ENCODE peak calls at places on chromosome 13, in six cellular contexts. P is lower lobe of right lung; I is left lung; X is mesendoderm; A is CD4-positive, CD25-positive, alpha-beta regulatory T cell; F is adrenal gland. Z is an unnamed sample.

GRCh38 chr13:26923824-26924605 is 163.4 kb upstream of the GPR12 start:
- DNase-seq in P (no peak), I (no peak), X (no peak), A (no peak), F (peak; percentile 19), Z (no peak)

GRCh38 chr13:35228536-35228935 is 248.0 kb downstream of the MAB21L1 start:
- DNase-seq in P (no peak), I (no peak), X (no peak), A (no peak), F (no peak), Z (no peak)

GRCh38 chr13:41019027-41019487 is at the start of gene ELF1:
- DNase-seq in P (peak; percentile 62), I (no peak), X (peak; percentile 76), A (peak; percentile 57), F (no peak), Z (no peak)

GRCh38 chr13:31192306-31192705 is 7.5 kb upstream of the B3GLCT start:
- DNase-seq in P (no peak), I (no peak), X (no peak), A (no peak), F (no peak), Z (no peak)

GRCh38 chr13:73210218-73210883 is 151.5 kb downstream of the KLF5 start:
- DNase-seq in P (no peak), I (no peak), X (no peak), A (no peak), F (no peak), Z (no peak)

GRCh38 chr13:59230484-59231264 is 933.1 kb downstream of the DIAPH3 start:
- DNase-seq in P (no peak), I (no peak), X (peak; percentile 92), A (no peak), F (no peak), Z (no peak)

GRCh38 chr13:105598551-105598950 is 936.9 kb downstream of the EFNB2 start:
- DNase-seq in P (no peak), I (no peak), X (no peak), A (no peak), F (no peak), Z (no peak)

GRCh38 chr13:98977568-98978270 is at the start of gene DOCK9:
- DNase-seq in P (peak; percentile 60), I (peak; percentile 74), X (peak; percentile 57), A (no peak), F (no peak), Z (peak; percentile 26)

GRCh38 chr13:40492511-40492910 is 173.9 kb downstream of the FOXO1 start:
- DNase-seq in P (no peak), I (no peak), X (no peak), A (no peak), F (no peak), Z (no peak)

GRCh38 chr13:71871844-71872243 is 4.8 kb upstream of the DACH1 start:
- DNase-seq in P (no peak), I (no peak), X (no peak), A (no peak), F (no peak), Z (no peak)

GRCh38 chr13:97986841-97987240 is 33.4 kb downstream of the IPO5 start:
- DNase-seq in P (no peak), I (no peak), X (no peak), A (no peak), F (no peak), Z (no peak)

GRCh38 chr13:45055198-45055901 is 65.0 kb upstream of the GTF2F2 start:
- DNase-seq in P (no peak), I (no peak), X (no peak), A (no peak), F (no peak), Z (no peak)

GRCh38 chr13:111902726-111903125 is 164.2 kb upstream of the SOX1 start:
- DNase-seq in P (no peak), I (no peak), X (no peak), A (no peak), F (peak; percentile 1), Z (no peak)

GRCh38 chr13:99525967-99526366 is 24.7 kb downstream of the TM9SF2 start:
- DNase-seq in P (no peak), I (no peak), X (peak; percentile 22), A (no peak), F (no peak), Z (no peak)

GRCh38 chr13:36789061-36789460 is 30.0 kb upstream of the RFXAP start:
- DNase-seq in P (no peak), I (no peak), X (no peak), A (no peak), F (no peak), Z (no peak)

GRCh38 chr13:112071902-112072530 is 5.1 kb downstream of the SOX1 start:
- DNase-seq in P (no peak), I (no peak), X (no peak), A (no peak), F (no peak), Z (no peak)

GRCh38 chr13:86725105-86725504 is 925.9 kb upstream of the SLITRK6 start:
- DNase-seq in P (no peak), I (no peak), X (peak; percentile 56), A (no peak), F (no peak), Z (no peak)

GRCh38 chr13:60164490-60164889 is 762 bp upstream of the DIAPH3 start:
- DNase-seq in P (no peak), I (no peak), X (peak; percentile 74), A (no peak), F (no peak), Z (no peak)

GRCh38 chr13:112655898-112656297 is 33.9 kb upstream of the ATP11A start:
- DNase-seq in P (no peak), I (no peak), X (no peak), A (no peak), F (no peak), Z (no peak)

GRCh38 chr13:21053231-21053630 is 8.2 kb downstream of the LATS2 start:
- DNase-seq in P (no peak), I (no peak), X (no peak), A (no peak), F (no peak), Z (no peak)

GRCh38 chr13:21055511-21056045 is 5.8 kb downstream of the LATS2 start:
- DNase-seq in P (no peak), I (no peak), X (no peak), A (no peak), F (no peak), Z (no peak)

GRCh38 chr13:21055016-21055415 is 6.4 kb downstream of the LATS2 start:
- DNase-seq in P (no peak), I (no peak), X (no peak), A (no peak), F (no peak), Z (no peak)

GRCh38 chr13:21051675-21052074 is 9.7 kb downstream of the LATS2 start:
- DNase-seq in P (no peak), I (no peak), X (no peak), A (no peak), F (no peak), Z (no peak)

DNA sequence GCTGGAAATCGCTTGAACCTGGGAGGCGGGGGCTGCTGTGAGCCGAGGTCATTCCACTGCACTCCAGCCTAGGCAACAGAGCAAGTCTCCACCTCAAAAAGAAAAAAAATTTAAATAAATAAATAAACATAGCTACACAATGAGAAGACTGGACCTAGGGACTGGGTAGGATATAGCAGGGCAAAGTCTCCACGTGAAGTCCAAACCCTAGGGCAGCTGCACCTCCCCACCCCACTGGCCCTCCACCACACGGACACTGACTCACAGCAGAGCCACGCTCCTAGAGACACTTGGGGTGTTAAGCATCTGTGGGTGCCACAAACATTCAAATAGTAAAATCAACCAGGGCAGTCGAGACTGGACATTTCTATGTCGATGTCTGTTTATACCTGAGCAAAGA is 7.1 kb downstream of the LATS2 start:
- DNase-seq in P (no peak), I (no peak), X (no peak), A (no peak), F (no peak), Z (no peak)
- H3K4me1 ChIP-seq in P (peaks cover 77% of the 10 kb centered on the region), I (peaks cover 84% of the 10 kb centered on the region), X (no peaks in the 10 kb centered on the region), A (no peaks in the 10 kb centered on the region), F (peaks cover 28% of the 10 kb centered on the region), Z (no peaks in the 10 kb centered on the region)

GRCh38 chr13:50599046-50599445 is 244.4 kb downstream of the DLEU7 start:
- DNase-seq in P (no peak), I (no peak), X (no peak), A (no peak), F (no peak), Z (no peak)
- H3K4me1 ChIP-seq in P (no peaks in the 10 kb centered on the region), I (no peaks in the 10 kb centered on the region), X (peaks cover 6% of the 10 kb centered on the region), A (peaks cover 30% of the 10 kb centered on the region), F (no peaks in the 10 kb centered on the region), Z (peaks cover 10% of the 10 kb centered on the region)

GRCh38 chr13:49975826-49976225 is 21.0 kb upstream of the TRIM13 start:
- DNase-seq in P (no peak), I (no peak), X (no peak), A (no peak), F (no peak), Z (no peak)

GRCh38 chr13:49985129-49985528 is 11.7 kb upstream of the TRIM13 start:
- DNase-seq in P (no peak), I (no peak), X (no peak), A (no peak), F (no peak), Z (no peak)

GRCh38 chr13:49976314-49977258 is 20.3 kb upstream of the TRIM13 start:
- DNase-seq in P (peak; percentile 79), I (peak; percentile 83), X (peak; percentile 75), A (peak; percentile 58), F (peak; percentile 66), Z (peak; percentile 71)

GRCh38 chr13:49977992-49978391 is 18.9 kb upstream of the TRIM13 start:
- DNase-seq in P (no peak), I (no peak), X (no peak), A (no peak), F (no peak), Z (no peak)

DNA sequence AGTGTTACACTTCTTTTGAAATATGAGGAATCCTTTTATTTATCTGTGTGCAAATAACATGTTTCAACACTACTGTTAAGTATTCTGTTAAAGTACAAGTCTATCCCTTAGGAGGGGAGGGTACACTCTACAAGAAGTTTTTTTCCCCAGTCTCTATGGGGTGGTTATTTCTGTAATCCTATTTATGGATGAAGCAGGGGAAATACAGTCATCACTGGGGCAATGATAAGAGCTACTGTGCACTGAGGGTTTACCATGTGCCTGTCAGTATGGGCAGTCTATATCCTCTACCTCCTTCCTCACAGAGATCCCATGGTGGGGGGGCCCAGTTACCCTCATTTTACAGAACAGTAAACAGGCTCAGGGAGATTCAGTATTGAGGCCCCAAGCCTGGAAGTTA is 16.6 kb upstream of the TRIM13 start:
- DNase-seq in P (no peak), I (no peak), X (no peak), A (no peak), F (no peak), Z (no peak)
- H3K4me1 ChIP-seq in P (no peaks in the 10 kb centered on the region), I (peaks cover 5% of the 10 kb centered on the region), X (no peaks in the 10 kb centered on the region), A (no peaks in the 10 kb centered on the region), F (no peaks in the 10 kb centered on the region), Z (peaks cover 4% of the 10 kb centered on the region)

DNA sequence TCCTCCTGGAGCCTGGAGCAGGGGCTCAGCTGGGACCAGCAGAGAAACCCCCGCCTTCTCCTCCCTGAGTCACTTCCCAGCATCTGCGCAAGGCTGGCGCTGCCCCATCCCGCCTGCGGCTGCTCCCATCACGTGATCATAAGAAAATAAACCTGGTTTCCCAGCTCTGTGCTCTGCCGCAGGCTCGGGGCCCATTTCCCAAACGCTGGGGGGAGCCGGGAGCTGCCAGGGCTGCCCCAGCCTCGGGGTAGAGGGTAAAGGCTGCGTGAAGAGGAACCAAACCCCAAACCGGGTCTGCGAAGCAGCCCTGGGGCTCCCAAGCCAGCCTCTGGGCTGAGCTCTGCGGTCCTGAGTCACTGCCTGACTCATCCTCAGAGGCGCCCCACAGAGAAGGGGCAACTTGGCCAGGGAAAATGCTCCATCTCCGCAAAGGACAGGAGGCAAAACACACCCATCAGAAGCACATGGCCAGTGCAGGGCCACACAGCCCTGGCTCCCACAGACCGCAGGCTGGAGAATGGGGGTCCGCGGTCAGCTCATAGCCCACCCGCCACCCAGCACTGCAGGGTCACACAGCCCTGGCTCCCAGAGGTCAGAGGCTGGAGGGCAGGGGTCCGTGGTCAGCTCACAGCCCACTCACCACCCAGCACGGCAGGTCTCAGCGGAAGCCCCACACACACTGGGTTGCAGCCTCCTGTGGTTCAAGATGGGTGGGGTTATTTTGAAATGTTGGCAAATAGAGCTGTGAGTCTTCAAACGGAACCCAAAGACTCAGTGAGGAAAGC is 67.1 kb downstream of the RASA3 start:
- DNase-seq in P (peak; percentile 83), I (peak; percentile 95), X (peak; percentile 95), A (peak; percentile 53), F (peak; percentile 81), Z (no peak)
- H3K4me1 ChIP-seq in P (peaks cover 73% of the 10 kb centered on the region), I (peaks cover 76% of the 10 kb centered on the region), X (peaks cover 9% of the 10 kb centered on the region), A (peaks cover 63% of the 10 kb centered on the region), F (peaks cover 34% of the 10 kb centered on the region), Z (peaks cover 43% of the 10 kb centered on the region)

Z was measured in neuronal stem cell.